ENCODE peak calls at places on chromosomes 5 and 9, in nine cellular contexts. V is tibial artery, L is brain microvascular endothelial cell, H is tibial nerve, U is uterus, G is astrocyte, O is cardiac fibroblast, Q is GM20000, K is transverse colon. A is an unnamed sample.

GRCh38 chr9:137593176-137593575 is 2.9 kb upstream of the ZMYND19 start:
- DNase-seq in U (no peak), G (no peak), O (no peak), K (no peak), H (no peak), V (no peak), Q (no peak), L (no peak), A (no peak)

GRCh38 chr9:81080900-81081299 is 608.4 kb downstream of the TLE1 start:
- DNase-seq in O (no peak), U (no peak), G (peak), Q (no peak), H (no peak), K (no peak), V (no peak), L (no peak), A (no peak)

GRCh38 chr9:2199999-2200796 is 185.1 kb downstream of the SMARCA2 start:
- DNase-seq in V (no peak), Q (no peak), U (no peak), L (no peak), H (no peak), K (no peak), O (no peak), G (no peak), A (no peak)

GRCh38 chr9:130630506-130631330 is 33.7 kb upstream of the PRDM12 start:
- DNase-seq in K (no peak), G (no peak), U (no peak), V (no peak), L (no peak), O (no peak), H (no peak), Q (no peak), A (no peak)

GRCh38 chr9:111399211-111399739 is 69.3 kb upstream of the OR2K2 start:
- DNase-seq in Q (no peak), L (no peak), V (no peak), G (no peak), O (no peak), H (no peak), K (no peak), U (no peak), A (no peak)

GRCh38 chr5:132262882-132263547 is 5.5 kb downstream of the PDLIM4 start:
- DNase-seq in L (no peak), G (no peak), V (no peak), O (no peak), U (no peak), H (peak), Q (peak), K (peak), A (no peak)

GRCh38 chr5:38548064-38548759 is 8.2 kb downstream of the LIFR start:
- DNase-seq in O (no peak), K (no peak), Q (no peak), V (no peak), H (no peak), L (no peak), G (no peak), U (no peak), A (no peak)

GRCh38 chr9:88614359-88614758 is 79.4 kb downstream of the NXNL2 start:
- DNase-seq in V (no peak), K (no peak), H (no peak), O (no peak), G (no peak), U (no peak), Q (no peak), L (no peak), A (no peak)

GRCh38 chr5:36202521-36202961 is 39.2 kb downstream of the NADK2 start:
- DNase-seq in V (no peak), Q (no peak), H (no peak), L (peak), G (peak), O (peak), K (no peak), U (no peak), A (no peak)

GRCh38 chr5:79844571-79844970 is 146.5 kb downstream of the MTX3 start:
- DNase-seq in O (no peak), K (no peak), V (no peak), L (no peak), Q (no peak), G (no peak), U (no peak), H (no peak), A (no peak)

GRCh38 chr9:124045076-124045829 is 33.7 kb downstream of the LHX2 start:
- DNase-seq in U (peak), L (peak), H (no peak), K (peak), G (no peak), O (peak), V (peak), Q (no peak), A (no peak)

GRCh38 chr5:115428676-115429075 is 115.9 kb downstream of the FEM1C start:
- DNase-seq in H (no peak), V (no peak), U (no peak), L (no peak), Q (no peak), O (no peak), K (no peak), G (no peak), A (no peak)

GRCh38 chr5:107455111-107455544 is 215.6 kb downstream of the EFNA5 start:
- DNase-seq in K (no peak), Q (no peak), H (no peak), O (peak), G (peak), L (no peak), V (no peak), U (no peak), A (no peak)

GRCh38 chr9:81408951-81409350 is 280.4 kb downstream of the TLE1 start:
- DNase-seq in L (no peak), U (no peak), K (no peak), V (no peak), Q (no peak), O (no peak), H (no peak), G (no peak), A (no peak)

GRCh38 chr5:26847041-26847736 is 191.2 kb downstream of the CDH9 start:
- DNase-seq in G (no peak), L (peak), H (no peak), O (no peak), Q (no peak), K (no peak), V (no peak), U (no peak), A (no peak)

GRCh38 chr5:2295476-2295875 is 412.8 kb upstream of the IRX4 start:
- DNase-seq in Q (no peak), V (no peak), G (no peak), L (no peak), H (no peak), O (no peak), U (no peak), K (no peak), A (no peak)
- TF ChIP-seq CTCF in Q (no peak), V (no peak), G (no peak), L (no peak), H (no peak), O (no peak), U (no peak), K (no peak), A (no peak)

GRCh38 chr5:141845371-141845821 is 32.8 kb downstream of the PCDH1 start:
- DNase-seq in V (no peak), H (no peak), G (no peak), Q (no peak), O (no peak), U (no peak), L (no peak), K (no peak), A (no peak)
- TF ChIP-seq CTCF in V (no peak), H (no peak), G (no peak), Q (no peak), O (no peak), U (no peak), L (peak), K (no peak), A (no peak)

DNA sequence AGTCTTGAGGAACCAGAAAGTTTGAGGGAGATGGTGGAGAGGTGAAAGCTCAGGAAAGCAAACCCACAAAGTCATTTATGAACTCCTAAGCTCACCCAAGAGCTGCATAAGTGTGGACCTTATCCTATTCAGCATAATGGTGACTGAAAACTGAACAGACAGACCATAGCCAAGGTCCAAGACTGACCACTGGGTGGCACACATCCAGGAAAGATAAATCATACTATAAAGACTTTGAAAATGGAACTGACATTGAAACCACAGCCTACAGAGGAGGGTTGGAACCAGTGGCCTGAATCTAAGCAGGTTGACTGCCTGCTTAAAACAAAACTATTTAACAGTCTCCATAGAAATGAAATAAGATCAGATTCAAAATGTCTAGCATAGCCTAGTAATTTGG is 121.1 kb upstream of the RGS7BP start:
- DNase-seq in K (no peak), V (no peak), H (no peak), Q (peak), L (peak), O (peak), G (peak), U (no peak), A (no peak)
- TF ChIP-seq CTCF in K (no peak), V (no peak), H (no peak), Q (peak), L (peak), O (peak), G (peak), U (no peak), A (no peak)

GRCh38 chr5:170691623-170692022 is 91.9 kb upstream of the GABRP start:
- DNase-seq in K (no peak), G (no peak), H (no peak), U (no peak), Q (no peak), V (no peak), L (no peak), O (no peak), A (no peak)
- TF ChIP-seq CTCF in K (no peak), G (no peak), H (no peak), U (no peak), Q (no peak), V (no peak), L (no peak), O (no peak), A (no peak)

DNA sequence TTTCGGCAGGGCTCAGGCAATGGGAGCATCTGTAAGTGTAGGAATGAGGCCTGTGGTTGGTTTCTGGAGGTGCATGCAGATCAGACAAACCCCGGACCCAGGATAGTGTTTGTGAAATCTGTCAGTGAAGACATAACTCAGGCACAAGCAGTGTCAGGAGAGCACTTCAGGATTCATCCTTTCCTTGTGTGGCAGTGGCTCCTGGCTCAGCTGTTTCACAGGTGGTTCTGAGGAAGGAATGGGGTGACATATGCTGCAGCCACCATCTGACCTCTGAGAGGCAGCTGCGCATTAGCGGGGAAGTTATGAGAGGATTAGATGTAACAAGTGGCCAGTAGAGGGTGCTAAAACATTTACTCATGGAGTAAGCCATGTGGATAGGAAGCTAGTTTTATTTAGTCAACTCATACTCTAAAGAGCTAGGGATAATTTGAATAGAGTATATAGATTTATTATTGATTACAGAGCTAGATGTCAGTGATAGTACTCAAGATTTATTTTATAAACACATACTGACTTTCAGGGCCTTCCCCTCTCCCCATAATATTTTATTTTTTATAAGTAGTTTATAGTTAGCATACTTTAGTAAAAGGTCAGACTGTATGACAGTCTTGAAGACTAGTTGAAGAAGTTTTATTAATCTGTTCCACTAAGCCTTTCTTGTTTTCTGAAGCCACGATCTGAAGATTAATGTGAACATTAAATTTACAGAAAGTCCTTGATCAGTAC is 28.4 kb downstream of the NNT start:
- DNase-seq in G (peak), L (peak), Q (peak), U (peak), O (peak), K (peak), V (peak), H (peak), A (peak)
- TF ChIP-seq CTCF in G (peak), L (peak), Q (no peak), U (peak), O (peak), K (peak), V (peak), H (peak), A (peak)

GRCh38 chr5:60395712-60396329 is 304.1 kb downstream of the DEPDC1B start:
- DNase-seq in V (no peak), H (no peak), O (no peak), L (no peak), G (no peak), Q (no peak), U (no peak), K (no peak), A (no peak)
- TF ChIP-seq CTCF in V (no peak), H (no peak), O (no peak), L (peak), G (no peak), Q (no peak), U (no peak), K (no peak), A (no peak)

GRCh38 chr5:78508231-78508765 is 140.3 kb downstream of the LHFPL2 start:
- DNase-seq in V (no peak), Q (no peak), O (peak), H (no peak), U (no peak), K (no peak), G (peak), L (peak), A (no peak)
- TF ChIP-seq CTCF in V (no peak), Q (no peak), O (no peak), H (no peak), U (no peak), K (no peak), G (no peak), L (no peak), A (no peak)

GRCh38 chr5:148408092-148408491 is 24.3 kb downstream of the FBXO38 start:
- DNase-seq in U (no peak), O (no peak), L (no peak), G (no peak), H (no peak), V (no peak), K (no peak), Q (no peak), A (peak)
- TF ChIP-seq CTCF in U (no peak), O (no peak), L (no peak), G (no peak), H (no peak), V (no peak), K (no peak), Q (no peak), A (no peak)